ENCODE peak calls at places on chromosome 22, in four cellular contexts. E is stimulated activated CD8-positive, alpha-beta memory T cell treated with anti-CD3 and anti-CD28 coated beads, Interleukin-4, amount 100 ng/mL, for 24 hours; K is T-helper 2 cell; U is H9. V is an unnamed sample.

GRCh38 chr22:24284747-24285203 is 14.1 kb downstream of the SPECC1L start:
- DNase-seq in K (no peak), E (no peak), U (no peak), V (no peak)

GRCh38 chr22:39496131-39496838 is 5.8 kb upstream of the MIEF1 start:
- DNase-seq in K (peak; percentile 51), U (peak; percentile 77), E (peak; percentile 40), V (peak; percentile 95)

GRCh38 chr22:25700996-25701815 is 40.8 kb upstream of the MYO18B start:
- DNase-seq in K (no peak), E (no peak), U (no peak), V (no peak)

GRCh38 chr22:44191036-44191454 is 10.3 kb downstream of the PARVG start:
- DNase-seq in E (peak; percentile 39), K (no peak), U (no peak), V (no peak)

GRCh38 chr22:40855104-40855959 is 1.1 kb downstream of the ST13 start:
- DNase-seq in E (no peak), K (no peak), U (no peak), V (peak; percentile 26)

GRCh38 chr22:44547371-44547770 is 49.3 kb upstream of the RTL6 start:
- DNase-seq in K (no peak), E (no peak), U (no peak), V (peak; percentile 62)

GRCh38 chr22:25779426-25779825 is 37.4 kb downstream of the MYO18B start:
- DNase-seq in E (no peak), U (no peak), K (no peak), V (no peak)

GRCh38 chr22:17201285-17201945 is 17.8 kb downstream of the ADA2 start:
- DNase-seq in U (no peak), K (no peak), E (no peak), V (no peak)

GRCh38 chr22:50622723-50623327 is 5.1 kb downstream of the ARSA start:
- DNase-seq in K (no peak), E (no peak), U (peak; percentile 41), V (no peak)

GRCh38 chr22:32949719-32950118 is 108.5 kb downstream of the SYN3 start:
- DNase-seq in U (no peak), E (no peak), K (no peak), V (no peak)

GRCh38 chr22:38257650-38258246 is 15.1 kb downstream of the TMEM184B start:
- DNase-seq in K (no peak), E (no peak), U (no peak), V (no peak)

GRCh38 chr22:39431216-39431801 is 25.5 kb upstream of the MGAT3 start:
- DNase-seq in E (no peak), U (no peak), K (no peak), V (no peak)

GRCh38 chr22:41288245-41288946 is 2.4 kb upstream of the RANGAP1 start:
- DNase-seq in U (peak; percentile 58), E (no peak), K (no peak), V (no peak)

GRCh38 chr22:17198188-17199130 is 20.8 kb downstream of the ADA2 start:
- DNase-seq in U (peak; percentile 93), K (no peak), E (no peak), V (no peak)

GRCh38 chr22:30990675-30991074 is 21.6 kb downstream of the TUG1 start:
- DNase-seq in E (no peak), K (no peak), U (no peak), V (no peak)

GRCh38 chr22:30211124-30211820 is 35.3 kb downstream of the LIF start:
- DNase-seq in E (no peak), U (no peak), K (no peak), V (no peak)

GRCh38 chr22:46380581-46380980 is 45.1 kb downstream of the TRMU start:
- DNase-seq in E (no peak), K (no peak), U (no peak), V (no peak)

GRCh38 chr22:42108848-42109247 is 18.3 kb upstream of the NDUFA6 start:
- DNase-seq in E (no peak), K (no peak), U (peak; percentile 36), V (no peak)

GRCh38 chr22:19620742-19621371 is 93.4 kb upstream of the SEPTIN5 start:
- DNase-seq in K (no peak), E (no peak), U (no peak), V (no peak)

GRCh38 chr22:32583074-32583677 is 108.6 kb downstream of the FBXO7 start:
- DNase-seq in E (no peak), K (no peak), U (no peak), V (peak; percentile 42)

GRCh38 chr22:35812600-35812999 is 94.9 kb downstream of the APOL5 start:
- DNase-seq in U (no peak), E (no peak), K (no peak), V (no peak)

GRCh38 chr22:30866811-30867271 is 101.7 kb downstream of the MORC2 start:
- DNase-seq in U (peak; percentile 32), K (no peak), E (no peak), V (no peak)

GRCh38 chr22:28883917-28884753 is 763 bp downstream of the ZNRF3 start:
- DNase-seq in U (peak; percentile 66), K (no peak), E (no peak), V (no peak)

V was measured in lower leg skin.